ENCODE peak calls at places on chromosomes 2 and 18, in six cellular contexts. One of them, this sample, is unnamed. For H3K9me3, the result is how much of the 10 kb centered on the place peaks cover.

GRCh38 chr18:68234676-68235075 is 480.2 kb downstream of the TMX3 start:
- DNase-seq in CD4-positive, CD25-positive, alpha-beta regulatory T cell: no peak
- DNase-seq in A549: no peak
- DNase-seq in hepatocyte: no peak
- DNase-seq in iPS DF 6.9: no peak
- DNase-seq in tibial nerve: no peak
- DNase-seq in this sample: no peak

GRCh38 chr18:28541276-28541930 is 364.5 kb upstream of the CDH2 start:
- DNase-seq in CD4-positive, CD25-positive, alpha-beta regulatory T cell: no peak
- DNase-seq in A549: no peak
- DNase-seq in hepatocyte: no peak
- DNase-seq in iPS DF 6.9: no peak
- DNase-seq in tibial nerve: no peak
- DNase-seq in this sample: no peak

GRCh38 chr18:3526421-3527354 is 76.7 kb downstream of the TGIF1 start:
- DNase-seq in CD4-positive, CD25-positive, alpha-beta regulatory T cell: no peak
- DNase-seq in A549: no peak
- DNase-seq in hepatocyte: peak
- DNase-seq in iPS DF 6.9: no peak
- DNase-seq in tibial nerve: no peak
- DNase-seq in this sample: no peak

GRCh38 chr18:48819276-48819675 is 131.5 kb downstream of the SMAD7 start:
- DNase-seq in CD4-positive, CD25-positive, alpha-beta regulatory T cell: no peak
- DNase-seq in A549: no peak
- DNase-seq in hepatocyte: no peak
- DNase-seq in iPS DF 6.9: no peak
- DNase-seq in tibial nerve: no peak
- DNase-seq in this sample: no peak

GRCh38 chr2:3334392-3334791 is 43.2 kb downstream of the EIPR1 start:
- DNase-seq in CD4-positive, CD25-positive, alpha-beta regulatory T cell: no peak
- DNase-seq in A549: no peak
- DNase-seq in hepatocyte: no peak
- DNase-seq in iPS DF 6.9: no peak
- DNase-seq in tibial nerve: no peak
- DNase-seq in this sample: no peak

GRCh38 chr2:223618172-223619035 is 16.2 kb upstream of the SCG2 start:
- DNase-seq in CD4-positive, CD25-positive, alpha-beta regulatory T cell: no peak
- DNase-seq in A549: no peak
- DNase-seq in hepatocyte: no peak
- DNase-seq in iPS DF 6.9: peak
- DNase-seq in tibial nerve: no peak
- DNase-seq in this sample: no peak

GRCh38 chr2:172735646-172736418 is at the start of gene RAPGEF4:
- DNase-seq in CD4-positive, CD25-positive, alpha-beta regulatory T cell: no peak
- DNase-seq in A549: no peak
- DNase-seq in hepatocyte: peak
- DNase-seq in iPS DF 6.9: no peak
- DNase-seq in tibial nerve: no peak
- DNase-seq in this sample: no peak

GRCh38 chr2:159119652-159120257 is 151.3 kb downstream of the TANC1 start:
- DNase-seq in CD4-positive, CD25-positive, alpha-beta regulatory T cell: no peak
- DNase-seq in A549: no peak
- DNase-seq in hepatocyte: no peak
- DNase-seq in iPS DF 6.9: no peak
- DNase-seq in tibial nerve: no peak
- DNase-seq in this sample: no peak

GRCh38 chr2:108315408-108316193 is 26.9 kb downstream of the SULT1C2 start:
- DNase-seq in CD4-positive, CD25-positive, alpha-beta regulatory T cell: no peak
- DNase-seq in A549: no peak
- DNase-seq in hepatocyte: peak
- DNase-seq in iPS DF 6.9: no peak
- DNase-seq in tibial nerve: no peak
- DNase-seq in this sample: no peak

GRCh38 chr2:64945973-64946736 is 43.0 kb upstream of the SLC1A4 start:
- DNase-seq in CD4-positive, CD25-positive, alpha-beta regulatory T cell: peak
- DNase-seq in A549: no peak
- DNase-seq in hepatocyte: no peak
- DNase-seq in iPS DF 6.9: no peak
- DNase-seq in tibial nerve: no peak
- DNase-seq in this sample: no peak

GRCh38 chr2:16014041-16014787 is 73.9 kb downstream of the MYCN start:
- DNase-seq in CD4-positive, CD25-positive, alpha-beta regulatory T cell: no peak
- DNase-seq in A549: no peak
- DNase-seq in hepatocyte: no peak
- DNase-seq in iPS DF 6.9: no peak
- DNase-seq in tibial nerve: no peak
- DNase-seq in this sample: no peak

GRCh38 chr2:227389231-227389630 is 1.5 kb upstream of the SCYGR1 start:
- DNase-seq in CD4-positive, CD25-positive, alpha-beta regulatory T cell: no peak
- DNase-seq in A549: no peak
- DNase-seq in hepatocyte: no peak
- DNase-seq in iPS DF 6.9: no peak
- DNase-seq in tibial nerve: no peak
- DNase-seq in this sample: no peak

GRCh38 chr2:150134223-150134858 is 353.1 kb downstream of the RND3 start:
- DNase-seq in CD4-positive, CD25-positive, alpha-beta regulatory T cell: no peak
- DNase-seq in A549: peak
- DNase-seq in hepatocyte: no peak
- DNase-seq in iPS DF 6.9: no peak
- DNase-seq in tibial nerve: no peak
- DNase-seq in this sample: no peak

GRCh38 chr2:217928324-217929293 is 74.2 kb downstream of the TNS1 start:
- DNase-seq in CD4-positive, CD25-positive, alpha-beta regulatory T cell: no peak
- DNase-seq in A549: no peak
- DNase-seq in hepatocyte: no peak
- DNase-seq in iPS DF 6.9: no peak
- DNase-seq in tibial nerve: no peak
- DNase-seq in this sample: no peak

GRCh38 chr18:9454061-9454703 is 21.1 kb upstream of the RALBP1 start:
- DNase-seq in CD4-positive, CD25-positive, alpha-beta regulatory T cell: no peak
- DNase-seq in A549: no peak
- DNase-seq in hepatocyte: no peak
- DNase-seq in iPS DF 6.9: no peak
- DNase-seq in tibial nerve: no peak
- DNase-seq in this sample: no peak

GRCh38 chr18:79393181-79393598 is 2.5 kb upstream of the NFATC1 start:
- DNase-seq in CD4-positive, CD25-positive, alpha-beta regulatory T cell: no peak
- DNase-seq in A549: no peak
- DNase-seq in hepatocyte: no peak
- DNase-seq in iPS DF 6.9: no peak
- DNase-seq in tibial nerve: peak
- DNase-seq in this sample: no peak

GRCh38 chr2:121099329-121100318 is 185.4 kb downstream of the TFCP2L1 start:
- DNase-seq in CD4-positive, CD25-positive, alpha-beta regulatory T cell: no peak
- DNase-seq in A549: peak
- DNase-seq in hepatocyte: no peak
- DNase-seq in iPS DF 6.9: no peak
- DNase-seq in tibial nerve: no peak
- DNase-seq in this sample: no peak

GRCh38 chr2:116582850-116583249 is 1231.6 kb upstream of the DDX18 start:
- DNase-seq in CD4-positive, CD25-positive, alpha-beta regulatory T cell: no peak
- DNase-seq in A549: no peak
- DNase-seq in hepatocyte: no peak
- DNase-seq in iPS DF 6.9: no peak
- DNase-seq in tibial nerve: no peak
- DNase-seq in this sample: no peak
- H3K9me3 ChIP-seq in CD4-positive, CD25-positive, alpha-beta regulatory T cell: under half
- H3K9me3 ChIP-seq in A549: under half
- H3K9me3 ChIP-seq in hepatocyte: under half
- H3K9me3 ChIP-seq in iPS DF 6.9: under half
- H3K9me3 ChIP-seq in tibial nerve: under half
- H3K9me3 ChIP-seq in this sample: under half

DNA sequence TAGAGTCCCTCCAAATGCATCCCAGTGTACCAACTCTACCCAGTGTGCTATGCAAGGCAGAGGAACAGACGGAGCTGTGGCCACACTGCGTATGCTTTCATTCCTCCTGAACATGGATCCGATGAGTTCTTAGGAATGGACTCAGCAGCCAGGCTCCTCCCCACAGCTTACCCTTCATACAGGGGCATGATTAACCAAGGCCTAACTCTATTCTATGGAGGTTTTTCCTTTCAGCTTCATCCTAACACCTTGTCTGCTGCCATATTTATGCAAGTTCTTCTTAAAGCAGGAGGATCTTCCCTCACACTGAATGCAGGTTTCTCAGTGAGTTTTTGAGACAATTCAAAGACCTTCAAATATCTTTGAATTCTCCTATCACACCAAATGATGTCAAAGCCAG is 222.9 kb downstream of the MYT1L start:
- DNase-seq in CD4-positive, CD25-positive, alpha-beta regulatory T cell: no peak
- DNase-seq in A549: no peak
- DNase-seq in hepatocyte: no peak
- DNase-seq in iPS DF 6.9: no peak
- DNase-seq in tibial nerve: no peak
- DNase-seq in this sample: no peak
- H3K9me3 ChIP-seq in CD4-positive, CD25-positive, alpha-beta regulatory T cell: under half
- H3K9me3 ChIP-seq in A549: under half
- H3K9me3 ChIP-seq in hepatocyte: under half
- H3K9me3 ChIP-seq in iPS DF 6.9: under half
- H3K9me3 ChIP-seq in tibial nerve: under half
- H3K9me3 ChIP-seq in this sample: under half

DNA sequence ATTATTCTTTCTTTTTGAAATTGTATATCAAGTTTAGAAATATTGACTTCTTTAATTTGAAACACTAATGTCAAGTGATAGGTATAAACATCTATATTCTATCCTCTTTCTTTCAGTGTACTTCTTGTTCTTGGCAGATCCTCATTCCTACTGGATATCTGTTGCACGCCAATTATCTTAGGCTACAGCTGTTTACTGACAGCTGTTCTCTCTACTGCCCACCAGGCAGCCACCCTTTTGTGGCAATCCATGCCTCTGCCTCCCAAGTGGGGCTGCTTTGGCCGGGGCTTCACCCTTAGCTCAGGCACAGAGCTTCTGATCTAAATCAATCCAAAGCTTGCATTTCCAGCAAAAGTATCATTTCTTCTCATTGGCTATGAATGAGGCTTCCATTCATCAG is 50.6 kb upstream of the ITSN2 start:
- DNase-seq in CD4-positive, CD25-positive, alpha-beta regulatory T cell: no peak
- DNase-seq in A549: no peak
- DNase-seq in hepatocyte: no peak
- DNase-seq in iPS DF 6.9: no peak
- DNase-seq in tibial nerve: no peak
- DNase-seq in this sample: no peak
- H3K9me3 ChIP-seq in CD4-positive, CD25-positive, alpha-beta regulatory T cell: under half
- H3K9me3 ChIP-seq in A549: under half
- H3K9me3 ChIP-seq in hepatocyte: under half
- H3K9me3 ChIP-seq in iPS DF 6.9: under half
- H3K9me3 ChIP-seq in tibial nerve: under half
- H3K9me3 ChIP-seq in this sample: under half

GRCh38 chr2:128874608-128875007 is 555.9 kb upstream of the HS6ST1 start:
- DNase-seq in CD4-positive, CD25-positive, alpha-beta regulatory T cell: no peak
- DNase-seq in A549: no peak
- DNase-seq in hepatocyte: no peak
- DNase-seq in iPS DF 6.9: no peak
- DNase-seq in tibial nerve: no peak
- DNase-seq in this sample: no peak
- H3K9me3 ChIP-seq in CD4-positive, CD25-positive, alpha-beta regulatory T cell: under half
- H3K9me3 ChIP-seq in A549: under half
- H3K9me3 ChIP-seq in hepatocyte: under half
- H3K9me3 ChIP-seq in iPS DF 6.9: under half
- H3K9me3 ChIP-seq in tibial nerve: under half
- H3K9me3 ChIP-seq in this sample: under half

GRCh38 chr18:54924948-54925347 is 34.3 kb downstream of the CCDC68 start:
- DNase-seq in CD4-positive, CD25-positive, alpha-beta regulatory T cell: no peak
- DNase-seq in A549: no peak
- DNase-seq in hepatocyte: no peak
- DNase-seq in iPS DF 6.9: no peak
- DNase-seq in tibial nerve: no peak
- DNase-seq in this sample: no peak
- H3K9me3 ChIP-seq in CD4-positive, CD25-positive, alpha-beta regulatory T cell: under half
- H3K9me3 ChIP-seq in A549: under half
- H3K9me3 ChIP-seq in hepatocyte: under half
- H3K9me3 ChIP-seq in iPS DF 6.9: under half
- H3K9me3 ChIP-seq in tibial nerve: under half
- H3K9me3 ChIP-seq in this sample: under half

GRCh38 chr2:95265182-95265581 is 9.1 kb upstream of the PROM2 start:
- DNase-seq in CD4-positive, CD25-positive, alpha-beta regulatory T cell: no peak
- DNase-seq in A549: no peak
- DNase-seq in hepatocyte: no peak
- DNase-seq in iPS DF 6.9: no peak
- DNase-seq in tibial nerve: no peak
- DNase-seq in this sample: no peak

GRCh38 chr2:95268208-95269035 is 5.8 kb upstream of the PROM2 start:
- DNase-seq in CD4-positive, CD25-positive, alpha-beta regulatory T cell: no peak
- DNase-seq in A549: no peak
- DNase-seq in hepatocyte: no peak
- DNase-seq in iPS DF 6.9: no peak
- DNase-seq in tibial nerve: no peak
- DNase-seq in this sample: no peak

GRCh38 chr2:95269036-95269680 is 5.1 kb upstream of the PROM2 start:
- DNase-seq in CD4-positive, CD25-positive, alpha-beta regulatory T cell: no peak
- DNase-seq in A549: no peak
- DNase-seq in hepatocyte: no peak
- DNase-seq in iPS DF 6.9: no peak
- DNase-seq in tibial nerve: no peak
- DNase-seq in this sample: no peak

GRCh38 chr2:95267458-95268207 is 6.6 kb upstream of the PROM2 start:
- DNase-seq in CD4-positive, CD25-positive, alpha-beta regulatory T cell: no peak
- DNase-seq in A549: no peak
- DNase-seq in hepatocyte: no peak
- DNase-seq in iPS DF 6.9: no peak
- DNase-seq in tibial nerve: no peak
- DNase-seq in this sample: no peak

DNA sequence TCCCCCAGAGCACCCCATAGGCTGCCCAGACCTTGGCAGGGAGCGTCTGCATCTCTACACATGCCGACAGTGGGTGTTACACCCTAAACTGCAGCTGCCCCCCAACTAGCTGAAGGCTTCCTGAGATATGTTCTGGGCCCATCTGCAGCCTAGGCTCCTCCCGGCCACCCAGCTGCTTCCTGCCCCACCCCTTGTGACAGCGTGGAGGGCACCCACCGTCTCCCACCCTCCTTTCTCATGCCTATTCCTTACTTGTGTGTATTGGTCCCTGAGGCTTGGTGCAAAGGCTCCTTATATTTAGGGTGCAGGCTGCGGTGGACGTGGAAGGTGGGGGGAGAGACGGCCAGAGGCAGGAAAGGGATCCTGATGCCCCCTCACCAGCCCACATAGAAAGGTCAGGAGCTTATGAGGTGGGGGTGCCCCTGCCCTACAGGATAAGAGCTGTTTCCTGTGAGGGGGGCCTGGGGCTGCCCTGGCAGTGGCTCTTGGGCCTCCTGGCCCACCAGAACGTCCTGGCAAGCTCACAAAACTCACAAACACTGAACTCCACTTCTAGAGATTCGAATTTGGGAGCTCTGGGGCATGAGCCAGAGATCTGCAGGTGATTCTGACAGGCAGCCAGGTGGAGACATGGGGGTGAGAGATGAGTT is 7.3 kb upstream of the PROM2 start:
- DNase-seq in CD4-positive, CD25-positive, alpha-beta regulatory T cell: no peak
- DNase-seq in A549: no peak
- DNase-seq in hepatocyte: no peak
- DNase-seq in iPS DF 6.9: no peak
- DNase-seq in tibial nerve: no peak
- DNase-seq in this sample: no peak
- H3K9me3 ChIP-seq in CD4-positive, CD25-positive, alpha-beta regulatory T cell: under half
- H3K9me3 ChIP-seq in A549: under half
- H3K9me3 ChIP-seq in hepatocyte: under half
- H3K9me3 ChIP-seq in iPS DF 6.9: under half
- H3K9me3 ChIP-seq in tibial nerve: under half
- H3K9me3 ChIP-seq in this sample: under half

This sample was measured in thoracic aorta.